ENCODE peak calls at places on chromosome 7, in eight cellular contexts. One of them, this sample, is unnamed.
A peak's percentile ranks its signal among the peaks of the same experiment; 100 is the strongest.

GRCh38 chr7:152142976-152143665 is 117.6 kb downstream of the GALNT11 start:
- DNase-seq in mucosa of descending colon: no peak
- DNase-seq in GM06990: no peak
- DNase-seq in neural progenitor cell: no peak
- DNase-seq in GM23338: no peak
- DNase-seq in astrocyte of the spinal cord: no peak
- DNase-seq in prostate gland: no peak
- DNase-seq in Panc1: no peak
- DNase-seq in this sample: no peak

GRCh38 chr7:30163231-30163894 is 28.6 kb downstream of the MTURN start:
- DNase-seq in astrocyte of the spinal cord: no peak
- DNase-seq in prostate gland: no peak
- DNase-seq in GM06990: peak; percentile 53
- DNase-seq in GM23338: no peak
- DNase-seq in Panc1: no peak
- DNase-seq in neural progenitor cell: no peak
- DNase-seq in mucosa of descending colon: peak; percentile 41
- DNase-seq in this sample: no peak

GRCh38 chr7:30068117-30068516 is 39.9 kb downstream of the PLEKHA8 start:
- DNase-seq in Panc1: no peak
- DNase-seq in prostate gland: no peak
- DNase-seq in astrocyte of the spinal cord: peak; percentile 68
- DNase-seq in GM23338: no peak
- DNase-seq in GM06990: no peak
- DNase-seq in neural progenitor cell: no peak
- DNase-seq in mucosa of descending colon: no peak
- DNase-seq in this sample: peak; percentile 51

GRCh38 chr7:50450691-50451051 is 521 bp upstream of the FIGNL1 start:
- DNase-seq in prostate gland: no peak
- DNase-seq in Panc1: no peak
- DNase-seq in mucosa of descending colon: peak; percentile 34
- DNase-seq in GM06990: no peak
- DNase-seq in astrocyte of the spinal cord: no peak
- DNase-seq in GM23338: peak; percentile 56
- DNase-seq in neural progenitor cell: no peak
- DNase-seq in this sample: no peak

GRCh38 chr7:128783143-128783799 is 7.7 kb upstream of the OPN1SW start:
- DNase-seq in neural progenitor cell: peak; percentile 68
- DNase-seq in astrocyte of the spinal cord: peak; percentile 84
- DNase-seq in mucosa of descending colon: peak; percentile 56
- DNase-seq in prostate gland: peak; percentile 25
- DNase-seq in GM23338: peak; percentile 91
- DNase-seq in Panc1: peak; percentile 55
- DNase-seq in GM06990: peak; percentile 65
- DNase-seq in this sample: peak; percentile 43

GRCh38 chr7:77710067-77710466 is 13.8 kb downstream of the RSBN1L start:
- DNase-seq in mucosa of descending colon: no peak
- DNase-seq in prostate gland: no peak
- DNase-seq in Panc1: no peak
- DNase-seq in GM23338: no peak
- DNase-seq in neural progenitor cell: no peak
- DNase-seq in astrocyte of the spinal cord: no peak
- DNase-seq in GM06990: no peak
- DNase-seq in this sample: no peak

GRCh38 chr7:149558149-149558861 is 60.7 kb upstream of the ZNF746 start:
- DNase-seq in GM06990: no peak
- DNase-seq in Panc1: peak; percentile 92
- DNase-seq in neural progenitor cell: no peak
- DNase-seq in GM23338: no peak
- DNase-seq in mucosa of descending colon: no peak
- DNase-seq in astrocyte of the spinal cord: peak; percentile 67
- DNase-seq in prostate gland: no peak
- DNase-seq in this sample: peak; percentile 41

GRCh38 chr7:24965831-24966708 is 13.9 kb downstream of the OSBPL3 start:
- DNase-seq in GM06990: peak; percentile 87
- DNase-seq in Panc1: no peak
- DNase-seq in GM23338: peak; percentile 31
- DNase-seq in prostate gland: no peak
- DNase-seq in mucosa of descending colon: peak; percentile 50
- DNase-seq in astrocyte of the spinal cord: no peak
- DNase-seq in neural progenitor cell: peak; percentile 21
- DNase-seq in this sample: no peak

GRCh38 chr7:65832281-65832680 is 40.6 kb upstream of the VKORC1L1 start:
- DNase-seq in GM23338: peak; percentile 51
- DNase-seq in astrocyte of the spinal cord: peak; percentile 43
- DNase-seq in mucosa of descending colon: peak; percentile 63
- DNase-seq in GM06990: no peak
- DNase-seq in neural progenitor cell: peak; percentile 52
- DNase-seq in Panc1: no peak
- DNase-seq in prostate gland: no peak
- DNase-seq in this sample: peak; percentile 44

GRCh38 chr7:136259074-136259473 is 281.9 kb upstream of the MTPN start:
- DNase-seq in astrocyte of the spinal cord: no peak
- DNase-seq in GM06990: no peak
- DNase-seq in GM23338: no peak
- DNase-seq in Panc1: no peak
- DNase-seq in neural progenitor cell: no peak
- DNase-seq in prostate gland: no peak
- DNase-seq in mucosa of descending colon: no peak
- DNase-seq in this sample: no peak

GRCh38 chr7:7707756-7708310 is 10.6 kb downstream of the RPA3 start:
- DNase-seq in neural progenitor cell: peak; percentile 13
- DNase-seq in astrocyte of the spinal cord: peak; percentile 69
- DNase-seq in mucosa of descending colon: no peak
- DNase-seq in GM23338: peak; percentile 42
- DNase-seq in GM06990: no peak
- DNase-seq in prostate gland: no peak
- DNase-seq in Panc1: no peak
- DNase-seq in this sample: peak; percentile 29

GRCh38 chr7:105677803-105678583 is 96.7 kb upstream of the EFCAB10 start:
- DNase-seq in neural progenitor cell: no peak
- DNase-seq in GM23338: no peak
- DNase-seq in mucosa of descending colon: peak; percentile 70
- DNase-seq in GM06990: peak; percentile 44
- DNase-seq in prostate gland: no peak
- DNase-seq in astrocyte of the spinal cord: no peak
- DNase-seq in Panc1: no peak
- DNase-seq in this sample: no peak

GRCh38 chr7:12926236-12926635 is 238.8 kb downstream of the ARL4A start:
- DNase-seq in Panc1: no peak
- DNase-seq in GM23338: no peak
- DNase-seq in prostate gland: no peak
- DNase-seq in astrocyte of the spinal cord: no peak
- DNase-seq in GM06990: no peak
- DNase-seq in mucosa of descending colon: no peak
- DNase-seq in neural progenitor cell: peak; percentile 15
- DNase-seq in this sample: no peak

GRCh38 chr7:2452074-2452507 is 24.1 kb downstream of the GRIFIN start:
- DNase-seq in neural progenitor cell: no peak
- DNase-seq in astrocyte of the spinal cord: no peak
- DNase-seq in GM06990: no peak
- DNase-seq in GM23338: peak; percentile 51
- DNase-seq in Panc1: no peak
- DNase-seq in prostate gland: no peak
- DNase-seq in mucosa of descending colon: peak; percentile 30
- DNase-seq in this sample: no peak

GRCh38 chr7:40798612-40799011 is 663.8 kb downstream of the SUGCT start:
- DNase-seq in neural progenitor cell: no peak
- DNase-seq in prostate gland: no peak
- DNase-seq in mucosa of descending colon: no peak
- DNase-seq in astrocyte of the spinal cord: no peak
- DNase-seq in GM06990: no peak
- DNase-seq in Panc1: no peak
- DNase-seq in GM23338: no peak
- DNase-seq in this sample: no peak

GRCh38 chr7:128359939-128360338 is 1.6 kb downstream of the PRRT4 start:
- DNase-seq in mucosa of descending colon: no peak
- DNase-seq in prostate gland: no peak
- DNase-seq in astrocyte of the spinal cord: no peak
- DNase-seq in GM06990: no peak
- DNase-seq in GM23338: no peak
- DNase-seq in neural progenitor cell: no peak
- DNase-seq in Panc1: no peak
- DNase-seq in this sample: no peak

GRCh38 chr7:90701021-90701420 is 104.9 kb downstream of the CDK14 start:
- DNase-seq in prostate gland: no peak
- DNase-seq in neural progenitor cell: no peak
- DNase-seq in astrocyte of the spinal cord: no peak
- DNase-seq in Panc1: no peak
- DNase-seq in GM23338: no peak
- DNase-seq in GM06990: no peak
- DNase-seq in mucosa of descending colon: no peak
- DNase-seq in this sample: no peak

GRCh38 chr7:17415955-17416354 is 117.5 kb downstream of the AHR start:
- DNase-seq in prostate gland: no peak
- DNase-seq in mucosa of descending colon: no peak
- DNase-seq in neural progenitor cell: no peak
- DNase-seq in astrocyte of the spinal cord: peak; percentile 42
- DNase-seq in Panc1: no peak
- DNase-seq in GM06990: no peak
- DNase-seq in GM23338: no peak
- DNase-seq in this sample: peak; percentile 66

GRCh38 chr7:102444961-102445673 is 11.7 kb downstream of the ORAI2 start:
- DNase-seq in GM23338: no peak
- DNase-seq in mucosa of descending colon: no peak
- DNase-seq in Panc1: no peak
- DNase-seq in neural progenitor cell: no peak
- DNase-seq in GM06990: peak; percentile 79
- DNase-seq in astrocyte of the spinal cord: no peak
- DNase-seq in prostate gland: no peak
- DNase-seq in this sample: no peak

GRCh38 chr7:45186261-45186813 is 28.7 kb downstream of the RAMP3 start:
- DNase-seq in neural progenitor cell: no peak
- DNase-seq in Panc1: no peak
- DNase-seq in mucosa of descending colon: no peak
- DNase-seq in prostate gland: no peak
- DNase-seq in GM06990: no peak
- DNase-seq in GM23338: no peak
- DNase-seq in astrocyte of the spinal cord: no peak
- DNase-seq in this sample: no peak

GRCh38 chr7:48168159-48168558 is 3.1 kb upstream of the ABCA13 start:
- DNase-seq in astrocyte of the spinal cord: peak; percentile 62
- DNase-seq in neural progenitor cell: no peak
- DNase-seq in prostate gland: no peak
- DNase-seq in GM06990: no peak
- DNase-seq in mucosa of descending colon: no peak
- DNase-seq in Panc1: no peak
- DNase-seq in GM23338: no peak
- DNase-seq in this sample: no peak
- TF ChIP-seq CTCF in astrocyte of the spinal cord: peak; percentile 31
- TF ChIP-seq CTCF in neural progenitor cell: no peak
- TF ChIP-seq CTCF in prostate gland: no peak
- TF ChIP-seq CTCF in GM06990: no peak
- TF ChIP-seq CTCF in mucosa of descending colon: no peak
- TF ChIP-seq CTCF in Panc1: peak; percentile 38
- TF ChIP-seq CTCF in GM23338: peak; percentile 39
- TF ChIP-seq CTCF in this sample: peak; percentile 16

DNA sequence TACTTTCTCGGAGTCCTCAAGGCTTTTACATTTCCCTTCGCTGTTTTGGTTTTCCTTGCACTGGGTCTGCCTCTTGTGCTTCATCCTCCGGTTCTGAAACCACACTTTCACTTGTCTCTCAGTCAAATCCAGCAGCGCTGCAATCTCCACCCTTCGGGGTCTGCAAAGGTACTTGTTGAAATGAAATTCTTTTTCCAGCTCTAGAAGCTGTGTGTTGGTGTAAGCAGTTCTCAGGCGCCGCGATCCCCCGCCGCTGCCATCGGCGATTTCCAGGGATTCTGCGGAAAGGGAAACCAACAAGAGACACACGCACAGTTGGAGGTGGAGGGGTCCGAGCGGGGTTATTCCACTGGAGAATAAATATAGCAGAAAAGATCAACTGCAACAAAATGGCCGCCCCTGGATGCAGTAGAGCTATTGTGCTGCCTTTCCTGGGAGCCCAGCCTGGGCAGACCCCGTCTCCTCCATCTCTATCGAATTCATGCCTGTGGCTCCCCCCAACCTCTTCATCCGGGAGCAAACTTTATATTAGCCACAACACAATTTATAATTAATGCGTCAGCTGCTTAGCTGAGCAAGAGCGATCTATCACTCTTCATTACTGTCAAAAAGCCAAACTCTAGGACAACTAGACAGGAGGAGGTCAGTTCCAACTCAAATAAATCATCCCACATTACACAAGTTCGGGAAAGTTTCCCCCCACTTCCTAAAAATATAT is 1.1 kb downstream of the HOXA2 start:
- DNase-seq in Panc1: no peak
- DNase-seq in GM06990: no peak
- DNase-seq in prostate gland: no peak
- DNase-seq in GM23338: no peak
- DNase-seq in neural progenitor cell: peak; percentile 54
- DNase-seq in astrocyte of the spinal cord: peak; percentile 88
- DNase-seq in mucosa of descending colon: peak; percentile 53
- DNase-seq in this sample: no peak
- H3K4me3 ChIP-seq in Panc1: no peak overlapping the region
- H3K4me3 ChIP-seq in GM06990: no peak overlapping the region
- H3K4me3 ChIP-seq in prostate gland: no peak overlapping the region
- H3K4me3 ChIP-seq in GM23338: peak overlapping the region; percentile 46
- H3K4me3 ChIP-seq in neural progenitor cell: peak overlapping the region; percentile 3
- H3K4me3 ChIP-seq in astrocyte of the spinal cord: peak overlapping the region; percentile 57
- H3K4me3 ChIP-seq in mucosa of descending colon: no peak overlapping the region
- H3K4me3 ChIP-seq in this sample: peak overlapping the region; percentile 91

GRCh38 chr7:99137418-99138180 is 6.3 kb downstream of the SMURF1 start:
- DNase-seq in GM23338: peak; percentile 94
- DNase-seq in prostate gland: no peak
- DNase-seq in mucosa of descending colon: no peak
- DNase-seq in astrocyte of the spinal cord: peak; percentile 76
- DNase-seq in neural progenitor cell: peak; percentile 90
- DNase-seq in Panc1: no peak
- DNase-seq in GM06990: no peak
- DNase-seq in this sample: peak; percentile 74
- TF ChIP-seq CTCF in GM23338: no peak
- TF ChIP-seq CTCF in prostate gland: no peak
- TF ChIP-seq CTCF in mucosa of descending colon: no peak
- TF ChIP-seq CTCF in astrocyte of the spinal cord: no peak
- TF ChIP-seq CTCF in neural progenitor cell: no peak
- TF ChIP-seq CTCF in Panc1: no peak
- TF ChIP-seq CTCF in GM06990: no peak
- TF ChIP-seq CTCF in this sample: peak; percentile 13

DNA sequence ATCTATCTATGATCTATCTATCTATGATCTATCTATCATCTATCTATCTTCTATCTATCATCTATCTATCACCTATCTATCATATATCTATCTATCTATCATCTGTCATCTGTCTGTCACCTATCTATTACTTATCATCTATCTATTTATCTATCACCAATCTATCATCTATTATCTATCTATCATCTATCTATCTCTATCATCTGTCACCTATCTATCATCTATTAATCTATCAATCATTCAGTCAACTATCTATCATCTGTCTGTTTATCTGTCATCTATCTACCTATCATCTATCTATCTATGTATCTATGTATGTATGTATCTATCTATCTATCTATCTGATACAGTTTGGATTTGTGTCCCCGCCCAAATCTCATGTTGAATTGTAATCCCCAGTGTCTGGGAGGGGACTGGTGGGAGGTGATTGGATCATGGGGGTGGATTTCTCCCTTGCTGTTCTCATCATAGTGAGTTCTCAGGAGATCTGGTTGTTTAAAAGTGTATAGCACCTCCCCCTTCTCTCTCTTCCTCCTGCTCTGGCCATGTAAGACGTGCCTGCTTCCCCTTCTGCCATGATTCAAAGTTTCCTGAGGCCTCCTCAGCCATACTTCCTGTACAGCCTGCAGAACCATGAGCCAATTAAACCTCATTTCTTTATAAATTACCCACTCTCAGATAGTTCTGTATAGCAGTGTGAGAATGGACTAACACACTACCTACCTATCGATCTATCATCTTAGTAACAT is 37.6 kb downstream of the NPTX2 start:
- DNase-seq in GM06990: no peak
- DNase-seq in mucosa of descending colon: no peak
- DNase-seq in Panc1: no peak
- DNase-seq in GM23338: no peak
- DNase-seq in prostate gland: no peak
- DNase-seq in neural progenitor cell: no peak
- DNase-seq in astrocyte of the spinal cord: no peak
- DNase-seq in this sample: no peak
- H3K4me3 ChIP-seq in GM06990: no peak overlapping the region
- H3K4me3 ChIP-seq in mucosa of descending colon: no peak overlapping the region
- H3K4me3 ChIP-seq in Panc1: no peak overlapping the region
- H3K4me3 ChIP-seq in GM23338: no peak overlapping the region
- H3K4me3 ChIP-seq in prostate gland: no peak overlapping the region
- H3K4me3 ChIP-seq in neural progenitor cell: no peak overlapping the region
- H3K4me3 ChIP-seq in astrocyte of the spinal cord: no peak overlapping the region
- H3K4me3 ChIP-seq in this sample: no peak overlapping the region